ENCODE peak calls at places on chromosome 2, in six cellular contexts. B is right atrium auricular region, Q is brain microvascular endothelial cell, F is cardiac fibroblast, W is neural crest cell, J is fibroblast of lung. Z is an unnamed sample.

GRCh38 chr2:204722691-204723090 is 177.4 kb downstream of the PARD3B start:
- DNase-seq in B (no peak), Q (no peak), F (peak; percentile 38), W (no peak), J (no peak), Z (no peak)

GRCh38 chr2:46303822-46304221 is 6.6 kb downstream of the EPAS1 start:
- DNase-seq in B (no peak), Q (no peak), F (no peak), W (no peak), J (no peak), Z (no peak)

GRCh38 chr2:133953524-133953923 is 300.3 kb upstream of the MGAT5 start:
- DNase-seq in B (no peak), Q (no peak), F (no peak), W (no peak), J (no peak), Z (no peak)

GRCh38 chr2:12170151-12170550 is 423.7 kb downstream of the LPIN1 start:
- DNase-seq in B (no peak), Q (no peak), F (no peak), W (no peak), J (no peak), Z (no peak)

GRCh38 chr2:170813611-170814550 is 2.8 kb upstream of the GAD1 start:
- DNase-seq in B (no peak), Q (peak; percentile 36), F (peak; percentile 54), W (peak; percentile 62), J (peak; percentile 65), Z (no peak)

GRCh38 chr2:181785677-181786344 is 105.5 kb upstream of the NEUROD1 start:
- DNase-seq in B (no peak), Q (no peak), F (peak; percentile 71), W (no peak), J (peak; percentile 70), Z (no peak)

GRCh38 chr2:237889016-237889415 is 29.6 kb downstream of the RAMP1 start:
- DNase-seq in B (no peak), Q (no peak), F (no peak), W (no peak), J (no peak), Z (no peak)

GRCh38 chr2:168584934-168585333 is 128.9 kb downstream of the CERS6 start:
- DNase-seq in B (no peak), Q (no peak), F (no peak), W (no peak), J (no peak), Z (no peak)

GRCh38 chr2:19955544-19956422 is 34.1 kb downstream of the WDR35 start:
- DNase-seq in B (no peak), Q (peak; percentile 63), F (peak; percentile 85), W (peak; percentile 41), J (peak; percentile 85), Z (peak; percentile 79)

GRCh38 chr2:168062054-168062453 is 185.3 kb downstream of the STK39 start:
- DNase-seq in B (no peak), Q (no peak), F (no peak), W (no peak), J (no peak), Z (no peak)

GRCh38 chr2:37886745-37887144 is 38.3 kb upstream of the RMDN2 start:
- DNase-seq in B (no peak), Q (peak; percentile 60), F (peak; percentile 64), W (no peak), J (peak; percentile 53), Z (no peak)

GRCh38 chr2:79530443-79530842 is 17.6 kb downstream of the CTNNA2 start:
- DNase-seq in B (no peak), Q (no peak), F (no peak), W (no peak), J (no peak), Z (no peak)

GRCh38 chr2:152055366-152056108 is 43.3 kb downstream of the CACNB4 start:
- DNase-seq in B (no peak), Q (peak; percentile 56), F (peak; percentile 27), W (no peak), J (no peak), Z (no peak)

GRCh38 chr2:118705032-118705431 is 142.4 kb downstream of the EN1 start:
- DNase-seq in B (peak; percentile 2), Q (peak; percentile 76), F (peak; percentile 84), W (no peak), J (peak; percentile 28), Z (no peak)

GRCh38 chr2:3094999-3095958 is 282.3 kb downstream of the EIPR1 start:
- DNase-seq in B (peak; percentile 42), Q (no peak), F (no peak), W (no peak), J (no peak), Z (no peak)

GRCh38 chr2:36374586-36374985 is 19.0 kb downstream of the CRIM1 start:
- DNase-seq in B (no peak), Q (no peak), F (peak; percentile 46), W (no peak), J (no peak), Z (no peak)

GRCh38 chr2:36455788-36456187 is 100.2 kb downstream of the CRIM1 start:
- DNase-seq in B (no peak), Q (no peak), F (peak; percentile 58), W (no peak), J (no peak), Z (no peak)

GRCh38 chr2:128306081-128306930 is 12.4 kb downstream of the HS6ST1 start:
- DNase-seq in B (no peak), Q (peak; percentile 96), F (peak; percentile 81), W (no peak), J (peak; percentile 99), Z (no peak)

GRCh38 chr2:31354837-31355236 is 59.7 kb downstream of the XDH start:
- DNase-seq in B (no peak), Q (no peak), F (peak; percentile 53), W (no peak), J (peak; percentile 33), Z (no peak)
- TF ChIP-seq CTCF in B (no peak), Q (peak; percentile 60), F (peak; percentile 56), W (peak; percentile 45), J (peak; percentile 47), Z (no peak)

DNA sequence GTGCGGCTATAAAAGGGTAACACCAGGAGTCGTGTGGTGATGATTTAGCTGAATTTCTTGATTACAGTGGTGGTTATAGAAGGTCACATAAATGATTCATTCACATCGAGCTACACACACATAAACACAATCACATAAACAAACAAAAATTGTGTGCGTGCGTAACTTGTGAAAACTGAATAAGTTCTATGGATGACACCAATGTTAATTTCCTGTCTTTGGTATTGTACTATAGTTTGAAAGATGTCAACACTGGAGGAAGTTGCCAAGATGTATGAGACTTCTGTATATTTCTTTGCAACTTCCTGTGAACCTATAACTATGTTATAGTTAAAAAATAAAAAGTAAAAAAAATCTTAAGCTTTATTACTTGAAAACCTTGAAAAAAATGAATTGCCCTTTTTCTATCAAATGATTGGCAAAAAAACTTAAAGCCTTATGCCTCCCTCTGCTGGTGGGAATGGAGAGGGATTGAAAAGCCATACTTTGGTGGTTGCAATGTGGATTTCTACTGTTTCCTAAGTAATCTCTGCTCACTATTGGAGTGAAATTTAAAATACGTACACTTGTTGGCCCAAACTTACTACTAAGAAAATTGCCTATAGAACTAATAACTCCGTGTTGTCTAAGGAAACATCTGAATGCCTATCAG is 227.7 kb downstream of the RPIA start:
- DNase-seq in B (no peak), Q (peak; percentile 14), F (peak; percentile 57), W (no peak), J (peak; percentile 23), Z (no peak)
- TF ChIP-seq CTCF in B (peak; percentile 19), Q (peak; percentile 49), F (peak; percentile 76), W (no peak), J (peak; percentile 74), Z (peak; percentile 19)

GRCh38 chr2:9573840-9574239 is 18.2 kb upstream of the ADAM17 start:
- DNase-seq in B (no peak), Q (no peak), F (no peak), W (no peak), J (no peak), Z (no peak)
- TF ChIP-seq CTCF in B (no peak), Q (peak; percentile 39), F (peak; percentile 28), W (peak; percentile 25), J (no peak), Z (no peak)

GRCh38 chr2:59904145-59904544 is 649.3 kb downstream of the BCL11A start:
- DNase-seq in B (no peak), Q (no peak), F (no peak), W (no peak), J (no peak), Z (no peak)

GRCh38 chr2:59910176-59910575 is 643.3 kb downstream of the BCL11A start:
- DNase-seq in B (no peak), Q (no peak), F (no peak), W (no peak), J (no peak), Z (no peak)

GRCh38 chr2:59900728-59901452 is 652.6 kb downstream of the BCL11A start:
- DNase-seq in B (no peak), Q (no peak), F (no peak), W (no peak), J (no peak), Z (no peak)

GRCh38 chr2:59909147-59909546 is 644.3 kb downstream of the BCL11A start:
- DNase-seq in B (no peak), Q (no peak), F (no peak), W (no peak), J (no peak), Z (no peak)

GRCh38 chr2:59905731-59906130 is 647.7 kb downstream of the BCL11A start:
- DNase-seq in B (no peak), Q (no peak), F (no peak), W (no peak), J (no peak), Z (no peak)
- TF ChIP-seq CTCF in B (no peak), Q (no peak), F (no peak), W (no peak), J (no peak), Z (no peak)

GRCh38 chr2:183610724-183611123 is 486.5 kb downstream of the NUP35 start:
- DNase-seq in B (no peak), Q (no peak), F (no peak), W (no peak), J (no peak), Z (no peak)
- TF ChIP-seq CTCF in B (no peak), Q (peak; percentile 21), F (no peak), W (peak; percentile 38), J (no peak), Z (no peak)

GRCh38 chr2:86087936-86088850 is 17.5 kb downstream of the POLR1A start:
- DNase-seq in B (peak; percentile 52), Q (no peak), F (no peak), W (no peak), J (no peak), Z (no peak)
- TF ChIP-seq CTCF in B (no peak), Q (peak; percentile 68), F (peak; percentile 47), W (peak; percentile 60), J (peak; percentile 40), Z (peak; percentile 22)

DNA sequence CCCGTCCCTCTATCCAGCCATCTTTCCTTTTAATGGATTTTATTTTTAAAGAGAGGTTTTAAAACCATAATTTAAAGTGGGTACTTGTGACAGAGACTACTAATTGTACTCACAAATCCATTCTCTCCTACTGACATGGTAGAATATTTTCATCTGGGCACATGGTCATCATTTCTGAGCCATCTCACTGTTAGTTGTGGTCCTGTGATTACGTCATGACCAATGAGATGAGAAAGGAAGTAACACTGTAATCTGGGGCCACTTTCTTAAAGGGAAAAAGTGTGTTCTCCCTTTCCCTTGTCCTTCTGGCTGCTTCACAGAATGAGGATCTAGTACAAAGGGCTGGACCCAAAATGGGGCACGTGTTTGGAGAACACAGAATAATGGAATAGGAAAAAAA is 538.7 kb downstream of the CMPK2 start:
- DNase-seq in B (no peak), Q (no peak), F (no peak), W (no peak), J (no peak), Z (no peak)
- TF ChIP-seq CTCF in B (no peak), Q (no peak), F (no peak), W (no peak), J (no peak), Z (no peak)

GRCh38 chr2:28338046-28338753 is 54.5 kb upstream of the FOSL2 start:
- DNase-seq in B (peak; percentile 92), Q (peak; percentile 75), F (peak; percentile 81), W (no peak), J (peak; percentile 97), Z (no peak)
- TF ChIP-seq CTCF in B (no peak), Q (peak; percentile 5), F (no peak), W (no peak), J (no peak), Z (no peak)

Z was measured in GM10248.